ENCODE peak calls at places on chromosomes 11 and 22, in seven cellular contexts. One of them, this sample, is unnamed.

GRCh38 chr11:120977470-120977869 is 46.4 kb upstream of the TBCEL start:
- DNase-seq in upper lobe of right lung: no peak
- DNase-seq in smooth muscle cell of the brain vasculature: no peak
- DNase-seq in cardiac muscle cell: no peak
- DNase-seq in GDM1: no peak
- DNase-seq in AG09309: no peak
- DNase-seq in KBM-7: no peak
- DNase-seq in this sample: no peak

GRCh38 chr11:77136074-77136473 is 8.0 kb downstream of the MYO7A start:
- DNase-seq in upper lobe of right lung: no peak
- DNase-seq in smooth muscle cell of the brain vasculature: no peak
- DNase-seq in cardiac muscle cell: no peak
- DNase-seq in GDM1: no peak
- DNase-seq in AG09309: no peak
- DNase-seq in KBM-7: no peak
- DNase-seq in this sample: no peak

GRCh38 chr22:22060200-22061084 is 77.9 kb upstream of the TOP3B start:
- DNase-seq in upper lobe of right lung: peak; percentile 83
- DNase-seq in smooth muscle cell of the brain vasculature: no peak
- DNase-seq in cardiac muscle cell: peak; percentile 73
- DNase-seq in GDM1: peak; percentile 25
- DNase-seq in AG09309: no peak
- DNase-seq in KBM-7: peak; percentile 19
- DNase-seq in this sample: no peak

GRCh38 chr11:45233121-45233803 is 52.9 kb downstream of the SYT13 start:
- DNase-seq in upper lobe of right lung: peak; percentile 84
- DNase-seq in smooth muscle cell of the brain vasculature: no peak
- DNase-seq in cardiac muscle cell: peak; percentile 68
- DNase-seq in GDM1: peak; percentile 24
- DNase-seq in AG09309: no peak
- DNase-seq in KBM-7: peak; percentile 79
- DNase-seq in this sample: no peak

GRCh38 chr11:124113890-124114289 is 1.4 kb upstream of the VWA5A start:
- DNase-seq in upper lobe of right lung: no peak
- DNase-seq in smooth muscle cell of the brain vasculature: no peak
- DNase-seq in cardiac muscle cell: no peak
- DNase-seq in GDM1: no peak
- DNase-seq in AG09309: no peak
- DNase-seq in KBM-7: no peak
- DNase-seq in this sample: no peak

GRCh38 chr11:118918686-118919280 is 6.9 kb downstream of the BCL9L start:
- DNase-seq in upper lobe of right lung: no peak
- DNase-seq in smooth muscle cell of the brain vasculature: no peak
- DNase-seq in cardiac muscle cell: no peak
- DNase-seq in GDM1: peak; percentile 21
- DNase-seq in AG09309: no peak
- DNase-seq in KBM-7: no peak
- DNase-seq in this sample: no peak

GRCh38 chr11:130947481-130947880 is 31.2 kb upstream of the SNX19 start:
- DNase-seq in upper lobe of right lung: no peak
- DNase-seq in smooth muscle cell of the brain vasculature: no peak
- DNase-seq in cardiac muscle cell: no peak
- DNase-seq in GDM1: no peak
- DNase-seq in AG09309: no peak
- DNase-seq in KBM-7: no peak
- DNase-seq in this sample: no peak

GRCh38 chr11:77561257-77561656 is 28.5 kb upstream of the AQP11 start:
- DNase-seq in upper lobe of right lung: no peak
- DNase-seq in smooth muscle cell of the brain vasculature: no peak
- DNase-seq in cardiac muscle cell: no peak
- DNase-seq in GDM1: no peak
- DNase-seq in AG09309: no peak
- DNase-seq in KBM-7: no peak
- DNase-seq in this sample: no peak

GRCh38 chr11:46603704-46604308 is 10.0 kb upstream of the AMBRA1 start:
- DNase-seq in upper lobe of right lung: no peak
- DNase-seq in smooth muscle cell of the brain vasculature: no peak
- DNase-seq in cardiac muscle cell: no peak
- DNase-seq in GDM1: no peak
- DNase-seq in AG09309: no peak
- DNase-seq in KBM-7: no peak
- DNase-seq in this sample: no peak

GRCh38 chr11:134386945-134387344 is 25.1 kb downstream of the B3GAT1 start:
- DNase-seq in upper lobe of right lung: no peak
- DNase-seq in smooth muscle cell of the brain vasculature: no peak
- DNase-seq in cardiac muscle cell: no peak
- DNase-seq in GDM1: peak; percentile 12
- DNase-seq in AG09309: no peak
- DNase-seq in KBM-7: peak; percentile 51
- DNase-seq in this sample: no peak